ENCODE peak calls at places on chromosomes 5 and 9, in seven cellular contexts. X is fibroblast of pulmonary artery; F is dorsolateral prefrontal cortex; G is CD8-positive, alpha-beta T cell; A is AG09309; P is memory B cell; S is H4. V is an unnamed sample.

GRCh38 chr9:121887553-121888437 is 205.3 kb downstream of the TTLL11 start:
- DNase-seq in S (no peak), P (no peak), G (no peak), X (no peak), F (no peak), A (no peak), V (no peak)

GRCh38 chr5:141681695-141682641 is at the start of gene ARAP3:
- DNase-seq in S (peak; percentile 81), X (peak; percentile 90), G (peak; percentile 38), F (no peak), A (no peak), P (no peak), V (peak; percentile 86)

GRCh38 chr9:107462691-107463090 is 26.9 kb downstream of the KLF4 start:
- DNase-seq in A (no peak), F (no peak), P (no peak), S (peak; percentile 61), G (no peak), X (no peak), V (no peak)

GRCh38 chr5:43425965-43426364 is 13.8 kb upstream of the CCL28 start:
- DNase-seq in G (no peak), A (peak; percentile 17), S (peak; percentile 93), P (no peak), F (no peak), X (peak; percentile 61), V (no peak)

GRCh38 chr5:60674670-60675069 is 25.3 kb downstream of the DEPDC1B start:
- DNase-seq in F (no peak), A (no peak), S (no peak), P (no peak), G (no peak), X (no peak), V (no peak)

GRCh38 chr9:137157618-137158502 is 12.0 kb downstream of the LRRC26 start:
- DNase-seq in X (no peak), G (no peak), F (no peak), S (no peak), A (no peak), P (no peak), V (no peak)

GRCh38 chr9:20551236-20551635 is 71.1 kb downstream of the MLLT3 start:
- DNase-seq in P (no peak), X (no peak), F (no peak), A (no peak), G (no peak), S (no peak), V (peak; percentile 10)

GRCh38 chr5:31935702-31936347 is 238.3 kb downstream of the GOLPH3 start:
- DNase-seq in S (no peak), X (peak; percentile 11), F (no peak), G (no peak), A (no peak), P (no peak), V (no peak)

GRCh38 chr5:3509290-3509689 is 86.3 kb upstream of the IRX1 start:
- DNase-seq in X (no peak), G (no peak), S (peak; percentile 27), P (no peak), A (no peak), F (no peak), V (no peak)

GRCh38 chr5:148922606-148923005 is 96.2 kb downstream of the ADRB2 start:
- DNase-seq in S (no peak), X (no peak), P (no peak), A (no peak), G (no peak), F (no peak), V (no peak)

GRCh38 chr5:77376624-77377023 is 115.5 kb downstream of the WDR41 start:
- DNase-seq in A (no peak), F (no peak), P (no peak), X (no peak), G (no peak), S (no peak), V (no peak)

GRCh38 chr9:83429229-83429628 is 109.0 kb downstream of the FRMD3 start:
- DNase-seq in G (no peak), S (no peak), P (no peak), F (no peak), X (no peak), A (no peak), V (no peak)

GRCh38 chr5:139157556-139157955 is 40.6 kb downstream of the SIL1 start:
- DNase-seq in S (no peak), G (no peak), F (no peak), A (no peak), X (no peak), P (no peak), V (peak; percentile 19)

GRCh38 chr9:117487555-117488175 is 72.8 kb upstream of the ASTN2 start:
- DNase-seq in A (no peak), X (peak; percentile 47), F (peak; percentile 82), S (peak; percentile 74), P (peak; percentile 22), G (peak; percentile 7), V (peak; percentile 89)

GRCh38 chr9:133995012-133995896 is 3.1 kb upstream of the VAV2 start:
- DNase-seq in F (no peak), X (no peak), P (no peak), A (no peak), G (no peak), S (peak; percentile 44), V (no peak)

GRCh38 chr5:95709967-95710650 is 21.0 kb upstream of the RHOBTB3 start:
- DNase-seq in X (peak; percentile 36), G (no peak), P (no peak), F (no peak), A (no peak), S (peak; percentile 56), V (peak; percentile 94)

GRCh38 chr9:93303806-93304573 is 120.1 kb downstream of the WNK2 start:
- DNase-seq in P (no peak), X (no peak), F (peak; percentile 38), G (no peak), S (no peak), A (no peak), V (peak; percentile 13)

GRCh38 chr9:1939926-1940368 is 75.2 kb upstream of the SMARCA2 start:
- DNase-seq in G (peak; percentile 8), A (no peak), F (no peak), P (peak; percentile 37), X (no peak), S (peak; percentile 11), V (peak; percentile 25)

GRCh38 chr5:15521349-15521937 is 21.5 kb downstream of the FBXL7 start:
- DNase-seq in P (no peak), A (no peak), X (peak; percentile 29), S (no peak), F (no peak), G (no peak), V (no peak)

GRCh38 chr5:83000922-83001321 is 76.3 kb downstream of the TMEM167A start:
- DNase-seq in P (no peak), X (no peak), A (no peak), S (no peak), F (no peak), G (no peak), V (no peak)

V was measured in Caco-2.